ENCODE peak calls at places on chromosomes 11 and 22, in six cellular contexts. One of them, this sample, is unnamed.

GRCh38 chr11:77082838-77083552 is 16.2 kb downstream of the CAPN5 start:
- DNase-seq in ovary: peak
- DNase-seq in CD8-positive, alpha-beta T cell: peak
- DNase-seq in colonic mucosa: no peak
- DNase-seq in lower lobe of right lung: peak
- DNase-seq in heart left ventricle: peak
- DNase-seq in this sample: peak

GRCh38 chr22:44571566-44572413 is 73.8 kb upstream of the RTL6 start:
- DNase-seq in heart left ventricle: no peak
- DNase-seq in colonic mucosa: no peak
- DNase-seq in CD8-positive, alpha-beta T cell: no peak
- DNase-seq in lower lobe of right lung: no peak
- DNase-seq in ovary: no peak
- DNase-seq in this sample: no peak

GRCh38 chr22:40328551-40328950 is 17.7 kb upstream of the ADSL start:
- DNase-seq in heart left ventricle: no peak
- DNase-seq in ovary: no peak
- DNase-seq in colonic mucosa: no peak
- DNase-seq in lower lobe of right lung: no peak
- DNase-seq in CD8-positive, alpha-beta T cell: no peak
- DNase-seq in this sample: no peak

GRCh38 chr22:37762389-37762836 is 45.3 kb upstream of the GCAT start:
- DNase-seq in heart left ventricle: no peak
- DNase-seq in colonic mucosa: no peak
- DNase-seq in CD8-positive, alpha-beta T cell: no peak
- DNase-seq in ovary: no peak
- DNase-seq in lower lobe of right lung: no peak
- DNase-seq in this sample: no peak

GRCh38 chr11:2515401-2516275 is 70.8 kb downstream of the KCNQ1 start:
- DNase-seq in lower lobe of right lung: peak
- DNase-seq in colonic mucosa: peak
- DNase-seq in heart left ventricle: peak
- DNase-seq in CD8-positive, alpha-beta T cell: no peak
- DNase-seq in ovary: no peak
- DNase-seq in this sample: peak

GRCh38 chr11:124863137-124863825 is 2.0 kb upstream of the ROBO3 start:
- DNase-seq in colonic mucosa: no peak
- DNase-seq in lower lobe of right lung: peak
- DNase-seq in CD8-positive, alpha-beta T cell: no peak
- DNase-seq in heart left ventricle: no peak
- DNase-seq in ovary: no peak
- DNase-seq in this sample: no peak

GRCh38 chr11:121595717-121596156 is 143.0 kb upstream of the SORL1-AS1 start:
- DNase-seq in CD8-positive, alpha-beta T cell: no peak
- DNase-seq in colonic mucosa: no peak
- DNase-seq in ovary: no peak
- DNase-seq in lower lobe of right lung: peak
- DNase-seq in heart left ventricle: peak
- DNase-seq in this sample: no peak

GRCh38 chr22:43106302-43106701 is 4.2 kb upstream of the BIK start:
- DNase-seq in lower lobe of right lung: no peak
- DNase-seq in heart left ventricle: no peak
- DNase-seq in colonic mucosa: no peak
- DNase-seq in ovary: no peak
- DNase-seq in CD8-positive, alpha-beta T cell: no peak
- DNase-seq in this sample: no peak

GRCh38 chr11:12043959-12044772 is 35.7 kb upstream of the DKK3 start:
- DNase-seq in colonic mucosa: peak
- DNase-seq in CD8-positive, alpha-beta T cell: peak
- DNase-seq in ovary: peak
- DNase-seq in heart left ventricle: peak
- DNase-seq in lower lobe of right lung: peak
- DNase-seq in this sample: peak

GRCh38 chr11:2592559-2593392 is 107.0 kb downstream of the KCNQ1OT1 start:
- DNase-seq in CD8-positive, alpha-beta T cell: no peak
- DNase-seq in heart left ventricle: no peak
- DNase-seq in lower lobe of right lung: peak
- DNase-seq in colonic mucosa: no peak
- DNase-seq in ovary: no peak
- DNase-seq in this sample: no peak

GRCh38 chr11:113884361-113884836 is 9.0 kb upstream of the USP28 start:
- DNase-seq in heart left ventricle: no peak
- DNase-seq in colonic mucosa: no peak
- DNase-seq in lower lobe of right lung: no peak
- DNase-seq in ovary: no peak
- DNase-seq in CD8-positive, alpha-beta T cell: no peak
- DNase-seq in this sample: no peak

GRCh38 chr22:46381142-46381541 is 45.6 kb downstream of the TRMU start:
- DNase-seq in heart left ventricle: no peak
- DNase-seq in ovary: no peak
- DNase-seq in lower lobe of right lung: no peak
- DNase-seq in CD8-positive, alpha-beta T cell: no peak
- DNase-seq in colonic mucosa: peak
- DNase-seq in this sample: no peak

GRCh38 chr11:14373941-14374646 is 15.1 kb upstream of the RRAS2 start:
- DNase-seq in heart left ventricle: peak
- DNase-seq in colonic mucosa: no peak
- DNase-seq in CD8-positive, alpha-beta T cell: no peak
- DNase-seq in ovary: no peak
- DNase-seq in lower lobe of right lung: no peak
- DNase-seq in this sample: peak

GRCh38 chr22:30054067-30054763 is 26.0 kb upstream of the HORMAD2 start:
- DNase-seq in colonic mucosa: no peak
- DNase-seq in lower lobe of right lung: no peak
- DNase-seq in CD8-positive, alpha-beta T cell: no peak
- DNase-seq in heart left ventricle: no peak
- DNase-seq in ovary: no peak
- DNase-seq in this sample: no peak

GRCh38 chr22:26669060-26669481 is 11.7 kb downstream of the MIAT start:
- DNase-seq in CD8-positive, alpha-beta T cell: no peak
- DNase-seq in colonic mucosa: no peak
- DNase-seq in ovary: no peak
- DNase-seq in lower lobe of right lung: no peak
- DNase-seq in heart left ventricle: no peak
- DNase-seq in this sample: no peak

GRCh38 chr11:118605116-118605867 is 2.1 kb upstream of the PHLDB1 start:
- DNase-seq in CD8-positive, alpha-beta T cell: no peak
- DNase-seq in colonic mucosa: peak
- DNase-seq in lower lobe of right lung: no peak
- DNase-seq in heart left ventricle: peak
- DNase-seq in ovary: peak
- DNase-seq in this sample: no peak

DNA sequence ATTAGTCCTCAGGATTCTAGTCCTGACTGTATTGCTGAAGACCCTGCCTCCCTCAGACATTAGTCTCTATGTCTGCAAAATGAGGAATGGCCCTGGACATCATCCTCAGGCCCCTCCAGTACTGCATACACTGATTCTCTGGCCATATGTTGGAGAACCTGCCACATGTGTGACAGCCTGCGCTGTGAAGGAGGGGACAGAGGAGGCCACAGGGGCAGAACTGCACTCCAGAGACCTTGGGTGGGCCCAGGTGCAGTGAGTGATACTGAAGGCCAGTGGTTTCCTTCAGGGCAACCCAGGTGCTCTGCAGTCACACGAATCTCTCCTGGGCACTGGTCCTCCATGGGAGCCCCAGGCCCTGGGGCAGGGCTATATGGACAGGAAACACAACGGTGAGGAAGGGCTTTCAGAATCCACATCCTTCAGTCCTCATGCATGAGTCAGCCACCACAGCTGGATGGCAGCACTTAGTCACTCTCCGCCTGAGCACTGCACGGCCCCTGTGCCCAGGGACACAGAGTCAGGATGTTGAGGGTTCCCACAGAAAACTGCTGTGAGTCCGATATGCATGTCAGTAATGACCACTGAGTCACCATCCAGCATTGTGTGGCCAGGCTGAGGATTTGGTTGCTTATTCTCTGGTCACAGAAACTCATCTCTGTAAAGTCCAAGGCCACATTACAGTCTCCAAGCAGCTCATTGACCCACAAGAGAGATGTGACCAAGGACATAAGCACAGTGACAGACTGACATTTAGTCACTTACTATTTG is 39.7 kb downstream of the ME3 start:
- DNase-seq in CD8-positive, alpha-beta T cell: peak
- DNase-seq in ovary: no peak
- DNase-seq in heart left ventricle: no peak
- DNase-seq in lower lobe of right lung: no peak
- DNase-seq in colonic mucosa: no peak
- DNase-seq in this sample: no peak
- TF ChIP-seq CTCF in CD8-positive, alpha-beta T cell: no peak
- TF ChIP-seq CTCF in ovary: no peak
- TF ChIP-seq CTCF in heart left ventricle: peak
- TF ChIP-seq CTCF in lower lobe of right lung: peak
- TF ChIP-seq CTCF in colonic mucosa: no peak
- TF ChIP-seq CTCF in this sample: no peak

GRCh38 chr11:64148917-64149617 is 16.8 kb downstream of the MACROD1 start:
- DNase-seq in lower lobe of right lung: no peak
- DNase-seq in ovary: no peak
- DNase-seq in colonic mucosa: no peak
- DNase-seq in CD8-positive, alpha-beta T cell: no peak
- DNase-seq in heart left ventricle: no peak
- DNase-seq in this sample: no peak
- TF ChIP-seq CTCF in lower lobe of right lung: peak
- TF ChIP-seq CTCF in ovary: no peak
- TF ChIP-seq CTCF in colonic mucosa: peak
- TF ChIP-seq CTCF in CD8-positive, alpha-beta T cell: peak
- TF ChIP-seq CTCF in heart left ventricle: no peak
- TF ChIP-seq CTCF in this sample: peak

GRCh38 chr22:47775686-47776085 is 1013.2 kb downstream of the TBC1D22A start:
- DNase-seq in lower lobe of right lung: no peak
- DNase-seq in colonic mucosa: no peak
- DNase-seq in CD8-positive, alpha-beta T cell: no peak
- DNase-seq in ovary: no peak
- DNase-seq in heart left ventricle: no peak
- DNase-seq in this sample: no peak

GRCh38 chr22:47777426-47777825 is 1015.0 kb downstream of the TBC1D22A start:
- DNase-seq in CD8-positive, alpha-beta T cell: no peak
- DNase-seq in ovary: no peak
- DNase-seq in colonic mucosa: no peak
- DNase-seq in heart left ventricle: no peak
- DNase-seq in lower lobe of right lung: no peak
- DNase-seq in this sample: no peak

GRCh38 chr22:47778160-47778658 is 1015.8 kb downstream of the TBC1D22A start:
- DNase-seq in ovary: no peak
- DNase-seq in colonic mucosa: no peak
- DNase-seq in heart left ventricle: no peak
- DNase-seq in lower lobe of right lung: no peak
- DNase-seq in CD8-positive, alpha-beta T cell: no peak
- DNase-seq in this sample: no peak

GRCh38 chr22:47775191-47775590 is 1012.7 kb downstream of the TBC1D22A start:
- DNase-seq in colonic mucosa: no peak
- DNase-seq in lower lobe of right lung: no peak
- DNase-seq in heart left ventricle: no peak
- DNase-seq in CD8-positive, alpha-beta T cell: no peak
- DNase-seq in ovary: no peak
- DNase-seq in this sample: no peak

GRCh38 chr22:47776329-47776728 is 1013.9 kb downstream of the TBC1D22A start:
- DNase-seq in heart left ventricle: no peak
- DNase-seq in lower lobe of right lung: no peak
- DNase-seq in colonic mucosa: no peak
- DNase-seq in CD8-positive, alpha-beta T cell: no peak
- DNase-seq in ovary: no peak
- DNase-seq in this sample: no peak
- TF ChIP-seq CTCF in heart left ventricle: no peak
- TF ChIP-seq CTCF in lower lobe of right lung: no peak
- TF ChIP-seq CTCF in colonic mucosa: no peak
- TF ChIP-seq CTCF in CD8-positive, alpha-beta T cell: no peak
- TF ChIP-seq CTCF in ovary: no peak
- TF ChIP-seq CTCF in this sample: no peak

GRCh38 chr11:6900327-6900999 is 8.2 kb upstream of the OR2D2 start:
- DNase-seq in lower lobe of right lung: no peak
- DNase-seq in heart left ventricle: no peak
- DNase-seq in colonic mucosa: no peak
- DNase-seq in ovary: no peak
- DNase-seq in CD8-positive, alpha-beta T cell: no peak
- DNase-seq in this sample: no peak
- TF ChIP-seq CTCF in lower lobe of right lung: no peak
- TF ChIP-seq CTCF in heart left ventricle: no peak
- TF ChIP-seq CTCF in colonic mucosa: no peak
- TF ChIP-seq CTCF in ovary: no peak
- TF ChIP-seq CTCF in CD8-positive, alpha-beta T cell: no peak
- TF ChIP-seq CTCF in this sample: no peak

DNA sequence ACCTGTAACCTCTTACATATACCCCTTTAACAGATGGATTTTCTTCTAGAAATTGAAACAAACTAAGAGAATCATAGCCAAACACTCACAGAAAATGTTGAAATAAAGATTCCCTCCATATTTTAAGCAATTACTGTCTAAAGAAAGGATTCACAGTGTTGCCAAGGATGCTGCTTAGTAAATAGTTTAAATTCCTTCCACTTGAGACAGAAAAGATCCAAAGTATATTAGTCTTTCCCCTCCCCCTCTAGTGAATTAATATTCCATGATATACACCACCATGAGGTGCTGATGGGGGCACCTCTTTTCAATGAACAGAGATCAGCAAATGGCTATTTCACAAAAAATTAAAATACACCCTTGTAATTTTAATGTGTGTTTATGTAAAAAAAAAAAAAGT is 186.8 kb downstream of the SOX6 start:
- DNase-seq in ovary: no peak
- DNase-seq in lower lobe of right lung: no peak
- DNase-seq in CD8-positive, alpha-beta T cell: no peak
- DNase-seq in heart left ventricle: no peak
- DNase-seq in colonic mucosa: no peak
- DNase-seq in this sample: no peak
- TF ChIP-seq CTCF in ovary: no peak
- TF ChIP-seq CTCF in lower lobe of right lung: no peak
- TF ChIP-seq CTCF in CD8-positive, alpha-beta T cell: no peak
- TF ChIP-seq CTCF in heart left ventricle: peak
- TF ChIP-seq CTCF in colonic mucosa: no peak
- TF ChIP-seq CTCF in this sample: no peak

This sample was measured in breast epithelium.